ENCODE peak calls at places on chromosomes 5 and 9, in six cellular contexts. I is HepG2, Y is GM12891, H is GM12878, M is K562, B is H1. E is an unnamed sample.

GRCh38 chr9:123368481-123369153 is 12.6 kb downstream of the CRB2 start:
- DNase-seq in M (no peak), I (no peak), B (no peak), H (no peak), Y (no peak), E (no peak)

GRCh38 chr5:95446009-95446408 is 54.8 kb downstream of the FAM81B start:
- DNase-seq in Y (no peak), M (peak; percentile 5), I (no peak), H (no peak), B (no peak), E (no peak)

GRCh38 chr9:14671327-14671840 is 21.8 kb downstream of the ZDHHC21 start:
- DNase-seq in B (no peak), I (no peak), H (no peak), Y (no peak), M (no peak), E (no peak)

GRCh38 chr5:42241636-42242035 is 181.6 kb upstream of the GHR start:
- DNase-seq in M (no peak), H (no peak), I (no peak), Y (no peak), B (no peak), E (no peak)

GRCh38 chr5:161547573-161548471 is 1.3 kb upstream of the GABRB2 start:
- DNase-seq in Y (no peak), I (no peak), H (no peak), M (no peak), B (peak; percentile 61), E (peak; percentile 36)

GRCh38 chr9:89366711-89367110 is 48.4 kb downstream of the SECISBP2 start:
- DNase-seq in B (no peak), M (no peak), Y (no peak), H (no peak), I (no peak), E (no peak)

GRCh38 chr5:141692919-141693848 is 11.2 kb upstream of the ARAP3 start:
- DNase-seq in M (peak; percentile 41), I (no peak), Y (no peak), B (no peak), H (no peak), E (no peak)

GRCh38 chr5:1805736-1806135 is 4.5 kb downstream of the NDUFS6 start:
- DNase-seq in M (no peak), B (no peak), Y (no peak), I (no peak), H (no peak), E (no peak)

GRCh38 chr9:35967042-35967441 is 9.1 kb upstream of the OR2S2 start:
- DNase-seq in H (no peak), B (no peak), Y (no peak), M (no peak), I (no peak), E (no peak)

GRCh38 chr9:79083621-79084020 is 488.1 kb upstream of the TLE4 start:
- DNase-seq in I (no peak), H (no peak), B (no peak), M (no peak), Y (no peak), E (no peak)

GRCh38 chr5:167012281-167013034 is 1279.0 kb upstream of the WWC1 start:
- DNase-seq in B (no peak), I (no peak), Y (no peak), M (no peak), H (no peak), E (no peak)

GRCh38 chr5:112419050-112419595 is at the start of gene EPB41L4A:
- DNase-seq in Y (peak; percentile 19), H (no peak), B (peak; percentile 81), M (no peak), I (no peak), E (peak; percentile 19)

GRCh38 chr5:112417931-112418358 is 1.1 kb downstream of the EPB41L4A start:
- DNase-seq in I (no peak), Y (peak; percentile 15), M (no peak), B (no peak), H (peak; percentile 11), E (peak; percentile 3)

GRCh38 chr5:112419596-112420110 is 576 bp upstream of the EPB41L4A start:
- DNase-seq in H (no peak), I (no peak), B (peak; percentile 78), M (peak; percentile 53), Y (peak; percentile 30), E (peak; percentile 30)

GRCh38 chr5:112418412-112419049 is 546 bp downstream of the EPB41L4A start:
- DNase-seq in Y (no peak), B (no peak), M (no peak), H (no peak), I (no peak), E (peak; percentile 5)

GRCh38 chr5:112420111-112420864 is 1.2 kb upstream of the EPB41L4A start:
- DNase-seq in Y (peak; percentile 55), I (peak; percentile 41), B (peak; percentile 90), M (peak; percentile 67), H (peak; percentile 9), E (peak; percentile 45)
- TF ChIP-seq POLR2A in Y (no peak), I (no peak), B (no peak), M (no peak), H (no peak), E (no peak)

GRCh38 chr5:133387091-133387490 is 225.2 kb downstream of the FSTL4 start:
- DNase-seq in I (no peak), B (no peak), Y (no peak), H (no peak), M (no peak), E (no peak)
- TF ChIP-seq TAF1 in I (no peak), B (no peak), Y (no peak), H (no peak), M (no peak), E (no peak)

DNA sequence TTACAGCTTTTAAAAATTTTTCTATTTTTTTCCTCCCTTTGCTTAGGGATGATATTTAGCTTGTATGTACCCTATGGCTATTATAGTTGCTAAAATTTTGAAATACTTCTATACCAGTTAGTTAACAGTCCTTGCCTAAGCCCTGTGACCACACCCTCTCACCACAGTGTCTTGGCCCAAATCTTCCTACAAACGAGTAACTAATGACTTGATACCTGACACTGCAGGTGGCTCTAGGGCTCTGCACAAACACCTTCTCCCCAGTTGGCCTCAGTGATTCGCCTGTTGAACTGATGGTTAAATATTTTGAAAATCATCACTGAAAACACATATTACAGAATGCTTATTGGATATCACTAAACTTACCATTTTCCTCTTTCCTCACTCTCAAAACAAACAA is 449.6 kb upstream of the CHD1 start:
- DNase-seq in Y (no peak), B (no peak), M (no peak), H (no peak), I (no peak), E (no peak)
- TF ChIP-seq POLR2AphosphoS5 in Y (no peak), B (no peak), M (no peak), H (no peak), I (no peak), E (no peak)

DNA sequence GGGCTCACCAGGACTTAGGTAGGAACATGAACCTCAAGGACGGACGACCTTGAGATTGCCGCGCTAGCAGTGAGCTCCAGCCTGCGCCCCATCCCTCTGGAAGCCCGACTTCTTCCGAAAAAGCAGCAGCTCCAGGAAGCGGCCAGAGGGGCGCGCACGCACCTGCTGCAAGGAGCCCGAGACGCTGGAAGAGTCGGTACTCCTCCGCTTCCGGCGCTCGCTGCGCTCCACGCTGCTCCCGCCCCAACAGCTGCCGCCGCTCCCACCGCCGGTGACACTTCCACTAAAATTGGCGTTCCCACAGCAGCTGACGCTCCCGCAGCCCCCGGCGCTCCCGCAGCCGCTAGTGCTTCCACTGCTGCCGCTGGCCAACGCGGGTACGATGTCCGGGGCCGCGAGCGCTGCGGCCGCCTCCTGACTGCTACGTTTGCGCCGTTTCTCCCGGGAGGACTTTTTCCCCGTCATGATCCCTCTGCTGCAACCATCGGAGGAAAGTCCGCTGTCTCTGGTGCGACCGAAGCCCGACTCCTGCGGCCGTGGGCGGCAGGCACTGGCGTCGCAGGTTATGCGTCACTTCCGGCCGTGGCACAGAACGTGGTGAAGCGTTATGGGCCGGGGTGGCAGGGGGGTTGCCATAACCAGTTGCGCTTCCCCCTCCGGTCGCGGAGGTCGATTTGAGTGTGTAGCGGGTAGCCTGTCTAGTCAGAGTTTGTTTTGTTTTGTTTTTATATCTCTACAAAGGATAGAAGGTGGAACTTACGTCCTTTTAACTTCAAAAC is at the start of gene CAAP1:
- DNase-seq in M (peak; percentile 67), H (peak; percentile 74), B (peak; percentile 91), Y (peak; percentile 77), I (peak; percentile 89), E (peak; percentile 76)
- TF ChIP-seq POLR2A in M (peak; percentile 81), H (peak; percentile 97), B (peak; percentile 94), Y (peak; percentile 96), I (peak; percentile 96), E (peak; percentile 96)

GRCh38 chr9:20286969-20287368 is 335.3 kb downstream of the MLLT3 start:
- DNase-seq in I (peak; percentile 91), Y (no peak), B (no peak), M (no peak), H (no peak), E (no peak)
- TF ChIP-seq TAF1 in I (no peak), Y (no peak), B (no peak), M (no peak), H (no peak), E (no peak)

DNA sequence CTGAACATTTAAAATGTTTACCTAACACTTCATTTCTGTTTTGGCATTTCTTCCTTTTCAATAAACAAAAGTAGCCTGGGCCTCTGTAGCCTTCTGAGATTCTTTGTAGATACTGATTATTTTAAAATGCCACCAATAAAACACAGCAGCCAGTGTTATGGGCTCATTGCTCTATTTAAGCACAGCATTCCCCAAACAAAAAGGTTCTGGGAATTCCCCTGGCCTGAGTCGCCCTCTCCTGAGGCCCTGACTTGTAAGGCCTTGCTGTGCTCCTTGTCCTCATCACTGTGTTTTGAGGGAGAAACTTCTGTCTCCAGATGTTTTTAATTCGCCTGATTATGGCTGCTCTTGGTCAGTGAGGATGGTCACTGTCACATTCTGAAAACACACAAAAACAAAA is 33.0 kb upstream of the CTXN3 start:
- DNase-seq in M (no peak), B (peak; percentile 31), Y (no peak), I (no peak), H (no peak), E (no peak)
- TF ChIP-seq POLR2AphosphoS5 in M (no peak), B (no peak), Y (no peak), I (no peak), H (no peak), E (no peak)